ENCODE peak calls at places on chromosome 13, in seven cellular contexts. One of them, this sample, is unnamed.

GRCh38 chr13:96575423-96576320 is 418.6 kb downstream of the OXGR1 start:
- DNase-seq in mesendoderm: no peak
- DNase-seq in NCI-H524: no peak
- DNase-seq in spleen: no peak
- DNase-seq in mammary epithelial cell: no peak
- DNase-seq in DND-41: no peak
- DNase-seq in iris pigment epithelial cell: peak
- DNase-seq in this sample: no peak

GRCh38 chr13:58018865-58019264 is 387.3 kb downstream of the PCDH17 start:
- DNase-seq in mesendoderm: no peak
- DNase-seq in NCI-H524: peak
- DNase-seq in spleen: no peak
- DNase-seq in mammary epithelial cell: no peak
- DNase-seq in DND-41: no peak
- DNase-seq in iris pigment epithelial cell: no peak
- DNase-seq in this sample: no peak

GRCh38 chr13:29861694-29862110 is 11.3 kb upstream of the UBL3 start:
- DNase-seq in mesendoderm: peak
- DNase-seq in NCI-H524: no peak
- DNase-seq in spleen: no peak
- DNase-seq in mammary epithelial cell: peak
- DNase-seq in DND-41: no peak
- DNase-seq in iris pigment epithelial cell: peak
- DNase-seq in this sample: no peak

GRCh38 chr13:50214514-50214913 is 199.3 kb downstream of the KCNRG start:
- DNase-seq in mesendoderm: no peak
- DNase-seq in NCI-H524: no peak
- DNase-seq in spleen: no peak
- DNase-seq in mammary epithelial cell: no peak
- DNase-seq in DND-41: no peak
- DNase-seq in iris pigment epithelial cell: peak
- DNase-seq in this sample: no peak

GRCh38 chr13:33363328-33363727 is 77.8 kb upstream of the STARD13 start:
- DNase-seq in mesendoderm: no peak
- DNase-seq in NCI-H524: no peak
- DNase-seq in spleen: no peak
- DNase-seq in mammary epithelial cell: no peak
- DNase-seq in DND-41: no peak
- DNase-seq in iris pigment epithelial cell: no peak
- DNase-seq in this sample: no peak

GRCh38 chr13:76812971-76813691 is 73.1 kb downstream of the KCTD12 start:
- DNase-seq in mesendoderm: no peak
- DNase-seq in NCI-H524: peak
- DNase-seq in spleen: no peak
- DNase-seq in mammary epithelial cell: no peak
- DNase-seq in DND-41: no peak
- DNase-seq in iris pigment epithelial cell: no peak
- DNase-seq in this sample: peak

GRCh38 chr13:96020155-96020575 is 33.0 kb downstream of the UGGT2 start:
- DNase-seq in mesendoderm: peak
- DNase-seq in NCI-H524: peak
- DNase-seq in spleen: no peak
- DNase-seq in mammary epithelial cell: peak
- DNase-seq in DND-41: peak
- DNase-seq in iris pigment epithelial cell: peak
- DNase-seq in this sample: no peak

GRCh38 chr13:106597190-106597589 is 29.3 kb upstream of the ARGLU1 start:
- DNase-seq in mesendoderm: no peak
- DNase-seq in NCI-H524: no peak
- DNase-seq in spleen: no peak
- DNase-seq in mammary epithelial cell: no peak
- DNase-seq in DND-41: no peak
- DNase-seq in iris pigment epithelial cell: no peak
- DNase-seq in this sample: peak

GRCh38 chr13:73740681-73741080 is 393.5 kb downstream of the KLF12 start:
- DNase-seq in mesendoderm: no peak
- DNase-seq in NCI-H524: no peak
- DNase-seq in spleen: no peak
- DNase-seq in mammary epithelial cell: no peak
- DNase-seq in DND-41: no peak
- DNase-seq in iris pigment epithelial cell: peak
- DNase-seq in this sample: no peak

GRCh38 chr13:42064259-42064658 is 15.8 kb downstream of the DGKH start:
- DNase-seq in mesendoderm: no peak
- DNase-seq in NCI-H524: no peak
- DNase-seq in spleen: no peak
- DNase-seq in mammary epithelial cell: peak
- DNase-seq in DND-41: no peak
- DNase-seq in iris pigment epithelial cell: peak
- DNase-seq in this sample: no peak

GRCh38 chr13:48159436-48160225 is 64.7 kb upstream of the MED4 start:
- DNase-seq in mesendoderm: peak
- DNase-seq in NCI-H524: peak
- DNase-seq in spleen: no peak
- DNase-seq in mammary epithelial cell: peak
- DNase-seq in DND-41: no peak
- DNase-seq in iris pigment epithelial cell: no peak
- DNase-seq in this sample: no peak

GRCh38 chr13:50081106-50081898 is 66.1 kb downstream of the KCNRG start:
- DNase-seq in mesendoderm: peak
- DNase-seq in NCI-H524: peak
- DNase-seq in spleen: peak
- DNase-seq in mammary epithelial cell: no peak
- DNase-seq in DND-41: peak
- DNase-seq in iris pigment epithelial cell: no peak
- DNase-seq in this sample: peak

GRCh38 chr13:29304148-29304547 is 291.3 kb downstream of the SLC7A1 start:
- DNase-seq in mesendoderm: no peak
- DNase-seq in NCI-H524: no peak
- DNase-seq in spleen: no peak
- DNase-seq in mammary epithelial cell: no peak
- DNase-seq in DND-41: no peak
- DNase-seq in iris pigment epithelial cell: no peak
- DNase-seq in this sample: no peak